ENCODE peak calls at places on chromosome 10, in ten cellular contexts. One of them, this sample, is unnamed.

GRCh38 chr10:19250542-19250941 is 201.9 kb downstream of the MALRD1 start:
- DNase-seq in IMR-90: peak
- DNase-seq in spleen: no peak
- DNase-seq in CD4-positive, alpha-beta T cell: no peak
- DNase-seq in right lobe of liver: no peak
- DNase-seq in GM20000: no peak
- DNase-seq in kidney epithelial cell: no peak
- DNase-seq in astrocyte of the cerebellum: no peak
- DNase-seq in astrocyte of the spinal cord: no peak
- DNase-seq in HCT116: no peak
- DNase-seq in this sample: no peak

GRCh38 chr10:114492351-114493037 is 88.2 kb upstream of the AFAP1L2 start:
- DNase-seq in GM20000: no peak
- DNase-seq in spleen: no peak
- DNase-seq in kidney epithelial cell: no peak
- DNase-seq in astrocyte of the spinal cord: peak
- DNase-seq in CD4-positive, alpha-beta T cell: no peak
- DNase-seq in HCT116: no peak
- DNase-seq in right lobe of liver: no peak
- DNase-seq in IMR-90: peak
- DNase-seq in astrocyte of the cerebellum: no peak
- DNase-seq in this sample: no peak

GRCh38 chr10:77501152-77501845 is 136.3 kb downstream of the KCNMA1 start:
- DNase-seq in CD4-positive, alpha-beta T cell: no peak
- DNase-seq in IMR-90: peak
- DNase-seq in HCT116: peak
- DNase-seq in spleen: no peak
- DNase-seq in right lobe of liver: no peak
- DNase-seq in astrocyte of the spinal cord: peak
- DNase-seq in astrocyte of the cerebellum: no peak
- DNase-seq in kidney epithelial cell: no peak
- DNase-seq in GM20000: no peak
- DNase-seq in this sample: no peak

GRCh38 chr10:53403688-53404087 is 631.1 kb upstream of the MBL2 start:
- DNase-seq in astrocyte of the spinal cord: peak
- DNase-seq in CD4-positive, alpha-beta T cell: no peak
- DNase-seq in kidney epithelial cell: peak
- DNase-seq in HCT116: no peak
- DNase-seq in spleen: peak
- DNase-seq in right lobe of liver: peak
- DNase-seq in IMR-90: peak
- DNase-seq in astrocyte of the cerebellum: no peak
- DNase-seq in GM20000: no peak
- DNase-seq in this sample: no peak

GRCh38 chr10:1050145-1050544 is 1.2 kb upstream of the IDI1 start:
- DNase-seq in spleen: no peak
- DNase-seq in GM20000: no peak
- DNase-seq in HCT116: no peak
- DNase-seq in CD4-positive, alpha-beta T cell: peak
- DNase-seq in astrocyte of the spinal cord: no peak
- DNase-seq in astrocyte of the cerebellum: no peak
- DNase-seq in kidney epithelial cell: no peak
- DNase-seq in right lobe of liver: no peak
- DNase-seq in IMR-90: peak
- DNase-seq in this sample: no peak

GRCh38 chr10:32065871-32066270 is 9.6 kb upstream of the KIF5B start:
- DNase-seq in CD4-positive, alpha-beta T cell: no peak
- DNase-seq in kidney epithelial cell: no peak
- DNase-seq in astrocyte of the cerebellum: peak
- DNase-seq in astrocyte of the spinal cord: peak
- DNase-seq in spleen: no peak
- DNase-seq in IMR-90: peak
- DNase-seq in right lobe of liver: no peak
- DNase-seq in HCT116: no peak
- DNase-seq in GM20000: no peak
- DNase-seq in this sample: no peak

GRCh38 chr10:74282151-74282852 is 131.3 kb downstream of the ADK start:
- DNase-seq in GM20000: no peak
- DNase-seq in spleen: no peak
- DNase-seq in CD4-positive, alpha-beta T cell: no peak
- DNase-seq in right lobe of liver: no peak
- DNase-seq in IMR-90: peak
- DNase-seq in HCT116: no peak
- DNase-seq in astrocyte of the cerebellum: peak
- DNase-seq in astrocyte of the spinal cord: peak
- DNase-seq in kidney epithelial cell: no peak
- DNase-seq in this sample: no peak

GRCh38 chr10:63437334-63437949 is 28.3 kb downstream of the JMJD1C start:
- DNase-seq in astrocyte of the spinal cord: no peak
- DNase-seq in IMR-90: peak
- DNase-seq in CD4-positive, alpha-beta T cell: no peak
- DNase-seq in spleen: no peak
- DNase-seq in right lobe of liver: no peak
- DNase-seq in kidney epithelial cell: no peak
- DNase-seq in HCT116: no peak
- DNase-seq in GM20000: no peak
- DNase-seq in astrocyte of the cerebellum: no peak
- DNase-seq in this sample: no peak

GRCh38 chr10:70699659-70700174 is 27.4 kb downstream of the ADAMTS14 start:
- DNase-seq in astrocyte of the spinal cord: no peak
- DNase-seq in kidney epithelial cell: peak
- DNase-seq in IMR-90: no peak
- DNase-seq in right lobe of liver: no peak
- DNase-seq in astrocyte of the cerebellum: no peak
- DNase-seq in CD4-positive, alpha-beta T cell: no peak
- DNase-seq in spleen: no peak
- DNase-seq in HCT116: no peak
- DNase-seq in GM20000: no peak
- DNase-seq in this sample: no peak

GRCh38 chr10:110818311-110819257 is 53.1 kb upstream of the PDCD4 start:
- DNase-seq in astrocyte of the spinal cord: no peak
- DNase-seq in GM20000: no peak
- DNase-seq in kidney epithelial cell: no peak
- DNase-seq in astrocyte of the cerebellum: no peak
- DNase-seq in right lobe of liver: no peak
- DNase-seq in HCT116: no peak
- DNase-seq in spleen: no peak
- DNase-seq in IMR-90: no peak
- DNase-seq in CD4-positive, alpha-beta T cell: no peak
- DNase-seq in this sample: no peak

GRCh38 chr10:78777466-78778256 is 291.1 kb upstream of the ZMIZ1 start:
- DNase-seq in spleen: no peak
- DNase-seq in astrocyte of the spinal cord: peak
- DNase-seq in astrocyte of the cerebellum: peak
- DNase-seq in GM20000: no peak
- DNase-seq in CD4-positive, alpha-beta T cell: no peak
- DNase-seq in right lobe of liver: no peak
- DNase-seq in HCT116: no peak
- DNase-seq in IMR-90: peak
- DNase-seq in kidney epithelial cell: no peak
- DNase-seq in this sample: no peak

GRCh38 chr10:22712246-22712958 is 2.0 kb downstream of the PIP4K2A start:
- DNase-seq in CD4-positive, alpha-beta T cell: no peak
- DNase-seq in spleen: no peak
- DNase-seq in astrocyte of the spinal cord: peak
- DNase-seq in IMR-90: peak
- DNase-seq in HCT116: no peak
- DNase-seq in GM20000: no peak
- DNase-seq in right lobe of liver: no peak
- DNase-seq in astrocyte of the cerebellum: no peak
- DNase-seq in kidney epithelial cell: no peak
- DNase-seq in this sample: no peak

GRCh38 chr10:25852364-25852941 is 81.6 kb upstream of the MYO3A start:
- DNase-seq in right lobe of liver: no peak
- DNase-seq in GM20000: no peak
- DNase-seq in spleen: no peak
- DNase-seq in HCT116: no peak
- DNase-seq in kidney epithelial cell: no peak
- DNase-seq in CD4-positive, alpha-beta T cell: no peak
- DNase-seq in astrocyte of the spinal cord: no peak
- DNase-seq in IMR-90: no peak
- DNase-seq in astrocyte of the cerebellum: no peak
- DNase-seq in this sample: no peak

GRCh38 chr10:70603439-70603778 is 868 bp upstream of the PRF1 start:
- DNase-seq in right lobe of liver: no peak
- DNase-seq in GM20000: no peak
- DNase-seq in astrocyte of the cerebellum: no peak
- DNase-seq in astrocyte of the spinal cord: no peak
- DNase-seq in CD4-positive, alpha-beta T cell: no peak
- DNase-seq in kidney epithelial cell: no peak
- DNase-seq in HCT116: no peak
- DNase-seq in IMR-90: no peak
- DNase-seq in spleen: peak
- DNase-seq in this sample: no peak

GRCh38 chr10:60718891-60719290 is 59.4 kb upstream of the CDK1 start:
- DNase-seq in astrocyte of the spinal cord: peak
- DNase-seq in CD4-positive, alpha-beta T cell: no peak
- DNase-seq in kidney epithelial cell: no peak
- DNase-seq in HCT116: no peak
- DNase-seq in astrocyte of the cerebellum: peak
- DNase-seq in spleen: no peak
- DNase-seq in right lobe of liver: no peak
- DNase-seq in IMR-90: no peak
- DNase-seq in GM20000: no peak
- DNase-seq in this sample: no peak

GRCh38 chr10:60710041-60710440 is 68.2 kb upstream of the CDK1 start:
- DNase-seq in CD4-positive, alpha-beta T cell: no peak
- DNase-seq in spleen: no peak
- DNase-seq in GM20000: no peak
- DNase-seq in IMR-90: no peak
- DNase-seq in right lobe of liver: no peak
- DNase-seq in astrocyte of the cerebellum: no peak
- DNase-seq in kidney epithelial cell: no peak
- DNase-seq in astrocyte of the spinal cord: no peak
- DNase-seq in HCT116: no peak
- DNase-seq in this sample: no peak

GRCh38 chr10:60717852-60718251 is 60.4 kb upstream of the CDK1 start:
- DNase-seq in kidney epithelial cell: no peak
- DNase-seq in right lobe of liver: no peak
- DNase-seq in CD4-positive, alpha-beta T cell: no peak
- DNase-seq in spleen: no peak
- DNase-seq in HCT116: no peak
- DNase-seq in GM20000: no peak
- DNase-seq in astrocyte of the cerebellum: no peak
- DNase-seq in astrocyte of the spinal cord: no peak
- DNase-seq in IMR-90: no peak
- DNase-seq in this sample: no peak

GRCh38 chr10:60711496-60711895 is 66.8 kb upstream of the CDK1 start:
- DNase-seq in right lobe of liver: no peak
- DNase-seq in astrocyte of the spinal cord: no peak
- DNase-seq in CD4-positive, alpha-beta T cell: no peak
- DNase-seq in spleen: no peak
- DNase-seq in kidney epithelial cell: no peak
- DNase-seq in HCT116: no peak
- DNase-seq in IMR-90: no peak
- DNase-seq in astrocyte of the cerebellum: no peak
- DNase-seq in GM20000: no peak
- DNase-seq in this sample: no peak

GRCh38 chr10:60714242-60714641 is 64.0 kb upstream of the CDK1 start:
- DNase-seq in HCT116: no peak
- DNase-seq in astrocyte of the cerebellum: no peak
- DNase-seq in GM20000: no peak
- DNase-seq in right lobe of liver: no peak
- DNase-seq in kidney epithelial cell: no peak
- DNase-seq in CD4-positive, alpha-beta T cell: no peak
- DNase-seq in spleen: no peak
- DNase-seq in IMR-90: no peak
- DNase-seq in astrocyte of the spinal cord: peak
- DNase-seq in this sample: no peak
- TF ChIP-seq CTCF in HCT116: no peak
- TF ChIP-seq CTCF in astrocyte of the cerebellum: no peak
- TF ChIP-seq CTCF in GM20000: no peak
- TF ChIP-seq CTCF in right lobe of liver: no peak
- TF ChIP-seq CTCF in kidney epithelial cell: no peak
- TF ChIP-seq CTCF in CD4-positive, alpha-beta T cell: no peak
- TF ChIP-seq CTCF in spleen: no peak
- TF ChIP-seq CTCF in IMR-90: no peak
- TF ChIP-seq CTCF in astrocyte of the spinal cord: no peak
- TF ChIP-seq CTCF in this sample: no peak

DNA sequence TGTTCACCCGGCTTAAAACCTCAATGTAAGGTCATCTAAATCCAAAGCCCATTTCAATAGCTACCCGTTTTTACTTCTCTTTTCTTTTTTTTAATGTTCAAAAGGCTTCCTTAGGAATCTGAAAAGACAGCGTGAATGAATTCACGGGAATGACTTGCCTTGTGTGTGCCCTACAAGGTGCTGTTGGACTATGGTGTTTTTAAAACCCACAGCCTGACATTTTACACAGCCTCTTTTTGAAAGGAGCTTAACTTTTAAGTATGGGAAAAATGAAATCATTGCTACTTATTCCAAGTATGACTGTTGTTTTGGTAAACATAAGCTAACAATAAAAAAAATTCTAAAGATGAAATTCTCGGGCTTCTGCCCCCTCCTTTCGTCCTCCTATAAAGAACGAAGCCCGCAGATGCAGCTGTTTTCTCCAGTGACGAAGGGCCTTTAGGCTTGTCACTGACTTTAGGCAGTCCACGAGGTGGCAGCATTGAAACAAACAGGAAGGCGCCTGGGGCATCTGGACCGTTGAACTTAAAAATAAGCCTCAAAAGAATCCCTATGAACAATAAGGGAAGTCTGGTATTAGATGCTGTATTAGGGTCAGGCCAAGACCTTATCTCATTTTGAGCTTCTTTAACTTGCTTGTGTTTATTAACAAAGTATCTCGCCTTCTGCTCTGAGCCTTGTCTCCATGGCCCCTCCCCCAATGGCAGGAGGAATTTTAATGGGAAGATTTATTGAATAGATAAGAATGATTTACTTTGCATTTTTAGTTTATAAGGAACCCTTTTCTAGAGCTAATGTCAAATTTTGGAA is 141.2 kb downstream of the NRP1 start:
- DNase-seq in CD4-positive, alpha-beta T cell: peak
- DNase-seq in GM20000: peak
- DNase-seq in HCT116: peak
- DNase-seq in IMR-90: peak
- DNase-seq in astrocyte of the spinal cord: peak
- DNase-seq in kidney epithelial cell: no peak
- DNase-seq in right lobe of liver: peak
- DNase-seq in astrocyte of the cerebellum: peak
- DNase-seq in spleen: peak
- DNase-seq in this sample: no peak
- TF ChIP-seq CTCF in CD4-positive, alpha-beta T cell: peak
- TF ChIP-seq CTCF in GM20000: peak
- TF ChIP-seq CTCF in HCT116: peak
- TF ChIP-seq CTCF in IMR-90: peak
- TF ChIP-seq CTCF in astrocyte of the spinal cord: peak
- TF ChIP-seq CTCF in kidney epithelial cell: peak
- TF ChIP-seq CTCF in right lobe of liver: peak
- TF ChIP-seq CTCF in astrocyte of the cerebellum: peak
- TF ChIP-seq CTCF in spleen: peak
- TF ChIP-seq CTCF in this sample: no peak

GRCh38 chr10:43795639-43796038 is 147.0 kb upstream of the ZNF32 start:
- DNase-seq in GM20000: no peak
- DNase-seq in astrocyte of the spinal cord: no peak
- DNase-seq in astrocyte of the cerebellum: no peak
- DNase-seq in right lobe of liver: no peak
- DNase-seq in kidney epithelial cell: no peak
- DNase-seq in spleen: no peak
- DNase-seq in HCT116: no peak
- DNase-seq in CD4-positive, alpha-beta T cell: no peak
- DNase-seq in IMR-90: no peak
- DNase-seq in this sample: no peak
- TF ChIP-seq CTCF in GM20000: no peak
- TF ChIP-seq CTCF in astrocyte of the spinal cord: no peak
- TF ChIP-seq CTCF in astrocyte of the cerebellum: no peak
- TF ChIP-seq CTCF in right lobe of liver: no peak
- TF ChIP-seq CTCF in kidney epithelial cell: no peak
- TF ChIP-seq CTCF in spleen: no peak
- TF ChIP-seq CTCF in HCT116: no peak
- TF ChIP-seq CTCF in CD4-positive, alpha-beta T cell: no peak
- TF ChIP-seq CTCF in IMR-90: no peak
- TF ChIP-seq CTCF in this sample: no peak

GRCh38 chr10:49379596-49380410 is 16.1 kb downstream of the DRGX start:
- DNase-seq in GM20000: no peak
- DNase-seq in spleen: no peak
- DNase-seq in right lobe of liver: no peak
- DNase-seq in HCT116: peak
- DNase-seq in astrocyte of the spinal cord: no peak
- DNase-seq in astrocyte of the cerebellum: no peak
- DNase-seq in CD4-positive, alpha-beta T cell: no peak
- DNase-seq in kidney epithelial cell: no peak
- DNase-seq in IMR-90: no peak
- DNase-seq in this sample: no peak
- TF ChIP-seq CTCF in GM20000: peak
- TF ChIP-seq CTCF in spleen: peak
- TF ChIP-seq CTCF in right lobe of liver: no peak
- TF ChIP-seq CTCF in HCT116: peak
- TF ChIP-seq CTCF in astrocyte of the spinal cord: peak
- TF ChIP-seq CTCF in astrocyte of the cerebellum: peak
- TF ChIP-seq CTCF in CD4-positive, alpha-beta T cell: no peak
- TF ChIP-seq CTCF in kidney epithelial cell: peak
- TF ChIP-seq CTCF in IMR-90: peak
- TF ChIP-seq CTCF in this sample: no peak

This sample was measured in activated B cell treated with CpG ODN at 0.5 μM for 24 hours.